ENCODE peak calls at places on chromosome 17, in nine cellular contexts. One of them, this sample, is unnamed.

GRCh38 chr17:39753514-39754160 is 15.9 kb downstream of the GRB7 start:
- DNase-seq in cardiac fibroblast: no peak
- DNase-seq in transverse colon: peak
- DNase-seq in HCT116: no peak
- DNase-seq in neural progenitor cell: peak
- DNase-seq in NCI-H510A treated with DMSO at 0.1 percent for 48 hours: peak
- DNase-seq in cerebellar cortex: no peak
- DNase-seq in COR-L47: peak
- DNase-seq in EL: no peak
- DNase-seq in this sample: peak

GRCh38 chr17:29207986-29208385 is 27.8 kb upstream of the MYO18A start:
- DNase-seq in HCT116: no peak
- DNase-seq in cardiac fibroblast: no peak
- DNase-seq in NCI-H510A treated with DMSO at 0.1 percent for 48 hours: no peak
- DNase-seq in transverse colon: no peak
- DNase-seq in COR-L47: no peak
- DNase-seq in cerebellar cortex: no peak
- DNase-seq in EL: no peak
- DNase-seq in neural progenitor cell: no peak
- DNase-seq in this sample: no peak

GRCh38 chr17:6508519-6509294 is 47.6 kb downstream of the PITPNM3 start:
- DNase-seq in neural progenitor cell: no peak
- DNase-seq in cardiac fibroblast: peak
- DNase-seq in cerebellar cortex: peak
- DNase-seq in HCT116: no peak
- DNase-seq in transverse colon: no peak
- DNase-seq in COR-L47: no peak
- DNase-seq in EL: no peak
- DNase-seq in NCI-H510A treated with DMSO at 0.1 percent for 48 hours: no peak
- DNase-seq in this sample: no peak

GRCh38 chr17:46940692-46941404 is 17.9 kb downstream of the GOSR2 start:
- DNase-seq in transverse colon: peak
- DNase-seq in neural progenitor cell: peak
- DNase-seq in EL: peak
- DNase-seq in cerebellar cortex: peak
- DNase-seq in NCI-H510A treated with DMSO at 0.1 percent for 48 hours: peak
- DNase-seq in COR-L47: peak
- DNase-seq in HCT116: peak
- DNase-seq in cardiac fibroblast: peak
- DNase-seq in this sample: peak

GRCh38 chr17:59525668-59526067 is 39.7 kb upstream of the DHX40 start:
- DNase-seq in NCI-H510A treated with DMSO at 0.1 percent for 48 hours: no peak
- DNase-seq in transverse colon: no peak
- DNase-seq in HCT116: no peak
- DNase-seq in cerebellar cortex: no peak
- DNase-seq in COR-L47: no peak
- DNase-seq in EL: no peak
- DNase-seq in neural progenitor cell: no peak
- DNase-seq in cardiac fibroblast: no peak
- DNase-seq in this sample: no peak

GRCh38 chr17:8359769-8360168 is 16.7 kb downstream of the KRABD2 start:
- DNase-seq in HCT116: no peak
- DNase-seq in NCI-H510A treated with DMSO at 0.1 percent for 48 hours: no peak
- DNase-seq in neural progenitor cell: no peak
- DNase-seq in COR-L47: no peak
- DNase-seq in cerebellar cortex: no peak
- DNase-seq in cardiac fibroblast: peak
- DNase-seq in transverse colon: no peak
- DNase-seq in EL: peak
- DNase-seq in this sample: no peak

GRCh38 chr17:43027091-43028032 is 2.3 kb downstream of the RND2 start:
- DNase-seq in NCI-H510A treated with DMSO at 0.1 percent for 48 hours: no peak
- DNase-seq in COR-L47: no peak
- DNase-seq in cerebellar cortex: no peak
- DNase-seq in transverse colon: no peak
- DNase-seq in HCT116: no peak
- DNase-seq in cardiac fibroblast: no peak
- DNase-seq in EL: no peak
- DNase-seq in neural progenitor cell: no peak
- DNase-seq in this sample: no peak

GRCh38 chr17:55520402-55520801 is 9.2 kb upstream of the SMIM36 start:
- DNase-seq in EL: no peak
- DNase-seq in NCI-H510A treated with DMSO at 0.1 percent for 48 hours: no peak
- DNase-seq in transverse colon: no peak
- DNase-seq in HCT116: no peak
- DNase-seq in COR-L47: no peak
- DNase-seq in cardiac fibroblast: no peak
- DNase-seq in neural progenitor cell: no peak
- DNase-seq in cerebellar cortex: no peak
- DNase-seq in this sample: no peak

GRCh38 chr17:77441130-77441920 is 300.6 kb downstream of the SEC14L1 start:
- DNase-seq in HCT116: no peak
- DNase-seq in transverse colon: peak
- DNase-seq in EL: no peak
- DNase-seq in cerebellar cortex: peak
- DNase-seq in neural progenitor cell: no peak
- DNase-seq in NCI-H510A treated with DMSO at 0.1 percent for 48 hours: peak
- DNase-seq in cardiac fibroblast: no peak
- DNase-seq in COR-L47: no peak
- DNase-seq in this sample: no peak

GRCh38 chr17:45578516-45579455 is 88.3 kb upstream of the PLEKHM1 start:
- DNase-seq in neural progenitor cell: no peak
- DNase-seq in cerebellar cortex: peak
- DNase-seq in cardiac fibroblast: no peak
- DNase-seq in COR-L47: no peak
- DNase-seq in transverse colon: no peak
- DNase-seq in HCT116: no peak
- DNase-seq in EL: no peak
- DNase-seq in NCI-H510A treated with DMSO at 0.1 percent for 48 hours: no peak
- DNase-seq in this sample: no peak

GRCh38 chr17:29835438-29836351 is 94.3 kb downstream of the SSH2 start:
- DNase-seq in cardiac fibroblast: peak
- DNase-seq in cerebellar cortex: no peak
- DNase-seq in EL: peak
- DNase-seq in NCI-H510A treated with DMSO at 0.1 percent for 48 hours: no peak
- DNase-seq in HCT116: no peak
- DNase-seq in transverse colon: peak
- DNase-seq in COR-L47: no peak
- DNase-seq in neural progenitor cell: no peak
- DNase-seq in this sample: no peak

GRCh38 chr17:27630607-27631408 is at the start of gene LGALS9:
- DNase-seq in neural progenitor cell: no peak
- DNase-seq in cardiac fibroblast: peak
- DNase-seq in transverse colon: peak
- DNase-seq in COR-L47: no peak
- DNase-seq in NCI-H510A treated with DMSO at 0.1 percent for 48 hours: no peak
- DNase-seq in HCT116: no peak
- DNase-seq in EL: peak
- DNase-seq in cerebellar cortex: no peak
- DNase-seq in this sample: peak

GRCh38 chr17:39702901-39703893 is 3.3 kb downstream of the ERBB2 start:
- DNase-seq in cardiac fibroblast: no peak
- DNase-seq in NCI-H510A treated with DMSO at 0.1 percent for 48 hours: peak
- DNase-seq in EL: no peak
- DNase-seq in transverse colon: no peak
- DNase-seq in HCT116: no peak
- DNase-seq in COR-L47: no peak
- DNase-seq in neural progenitor cell: peak
- DNase-seq in cerebellar cortex: no peak
- DNase-seq in this sample: peak

GRCh38 chr17:45263477-45263860 is 1.6 kb upstream of the SPATA32 start:
- DNase-seq in transverse colon: no peak
- DNase-seq in cardiac fibroblast: no peak
- DNase-seq in neural progenitor cell: no peak
- DNase-seq in HCT116: no peak
- DNase-seq in NCI-H510A treated with DMSO at 0.1 percent for 48 hours: no peak
- DNase-seq in EL: no peak
- DNase-seq in cerebellar cortex: no peak
- DNase-seq in COR-L47: no peak
- DNase-seq in this sample: no peak

GRCh38 chr17:59618894-59619312 is 792 bp upstream of the CLTC start:
- DNase-seq in EL: no peak
- DNase-seq in COR-L47: no peak
- DNase-seq in cardiac fibroblast: peak
- DNase-seq in cerebellar cortex: peak
- DNase-seq in NCI-H510A treated with DMSO at 0.1 percent for 48 hours: no peak
- DNase-seq in HCT116: no peak
- DNase-seq in transverse colon: no peak
- DNase-seq in neural progenitor cell: peak
- DNase-seq in this sample: no peak

GRCh38 chr17:44308320-44308818 is at the start of gene RUNDC3A:
- DNase-seq in transverse colon: peak
- DNase-seq in cardiac fibroblast: peak
- DNase-seq in neural progenitor cell: peak
- DNase-seq in COR-L47: peak
- DNase-seq in EL: peak
- DNase-seq in NCI-H510A treated with DMSO at 0.1 percent for 48 hours: peak
- DNase-seq in cerebellar cortex: peak
- DNase-seq in HCT116: peak
- DNase-seq in this sample: peak

GRCh38 chr17:78040561-78041400 is 82.3 kb downstream of the TNRC6C start:
- DNase-seq in COR-L47: peak
- DNase-seq in EL: peak
- DNase-seq in NCI-H510A treated with DMSO at 0.1 percent for 48 hours: peak
- DNase-seq in transverse colon: peak
- DNase-seq in HCT116: peak
- DNase-seq in cerebellar cortex: peak
- DNase-seq in cardiac fibroblast: peak
- DNase-seq in neural progenitor cell: no peak
- DNase-seq in this sample: peak

GRCh38 chr17:69357701-69358100 is 30.8 kb upstream of the ABCA5 start:
- DNase-seq in COR-L47: no peak
- DNase-seq in HCT116: no peak
- DNase-seq in neural progenitor cell: no peak
- DNase-seq in EL: peak
- DNase-seq in cerebellar cortex: peak
- DNase-seq in cardiac fibroblast: no peak
- DNase-seq in NCI-H510A treated with DMSO at 0.1 percent for 48 hours: no peak
- DNase-seq in transverse colon: no peak
- DNase-seq in this sample: peak

GRCh38 chr17:15334266-15334665 is 7.1 kb downstream of the TEKT3 start:
- DNase-seq in transverse colon: no peak
- DNase-seq in HCT116: no peak
- DNase-seq in neural progenitor cell: no peak
- DNase-seq in cardiac fibroblast: no peak
- DNase-seq in cerebellar cortex: no peak
- DNase-seq in COR-L47: no peak
- DNase-seq in NCI-H510A treated with DMSO at 0.1 percent for 48 hours: no peak
- DNase-seq in EL: peak
- DNase-seq in this sample: no peak

GRCh38 chr17:69223809-69224208 is 4.8 kb downstream of the ABCA10 start:
- DNase-seq in HCT116: no peak
- DNase-seq in NCI-H510A treated with DMSO at 0.1 percent for 48 hours: no peak
- DNase-seq in cerebellar cortex: no peak
- DNase-seq in neural progenitor cell: no peak
- DNase-seq in COR-L47: no peak
- DNase-seq in cardiac fibroblast: peak
- DNase-seq in transverse colon: no peak
- DNase-seq in EL: peak
- DNase-seq in this sample: no peak

GRCh38 chr17:31722251-31723056 is 136.6 kb downstream of the COPRS start:
- DNase-seq in NCI-H510A treated with DMSO at 0.1 percent for 48 hours: no peak
- DNase-seq in cardiac fibroblast: peak
- DNase-seq in HCT116: no peak
- DNase-seq in transverse colon: no peak
- DNase-seq in neural progenitor cell: no peak
- DNase-seq in cerebellar cortex: no peak
- DNase-seq in EL: peak
- DNase-seq in COR-L47: no peak
- DNase-seq in this sample: no peak

GRCh38 chr17:56985371-56986162 is 7.6 kb downstream of the SCPEP1 start:
- DNase-seq in transverse colon: no peak
- DNase-seq in COR-L47: no peak
- DNase-seq in cerebellar cortex: no peak
- DNase-seq in EL: no peak
- DNase-seq in cardiac fibroblast: no peak
- DNase-seq in HCT116: no peak
- DNase-seq in NCI-H510A treated with DMSO at 0.1 percent for 48 hours: no peak
- DNase-seq in neural progenitor cell: no peak
- DNase-seq in this sample: no peak

GRCh38 chr17:18225121-18225561 is 294 bp upstream of the LLGL1 start:
- DNase-seq in transverse colon: peak
- DNase-seq in HCT116: peak
- DNase-seq in cardiac fibroblast: peak
- DNase-seq in cerebellar cortex: peak
- DNase-seq in EL: peak
- DNase-seq in COR-L47: peak
- DNase-seq in neural progenitor cell: peak
- DNase-seq in NCI-H510A treated with DMSO at 0.1 percent for 48 hours: peak
- DNase-seq in this sample: peak

GRCh38 chr17:58785097-58785496 is 29.4 kb downstream of the PPM1E start:
- DNase-seq in NCI-H510A treated with DMSO at 0.1 percent for 48 hours: no peak
- DNase-seq in cardiac fibroblast: no peak
- DNase-seq in neural progenitor cell: no peak
- DNase-seq in EL: no peak
- DNase-seq in COR-L47: no peak
- DNase-seq in transverse colon: no peak
- DNase-seq in cerebellar cortex: no peak
- DNase-seq in HCT116: no peak
- DNase-seq in this sample: no peak

GRCh38 chr17:57955183-57955952 is at the start of gene CUEDC1:
- DNase-seq in cerebellar cortex: peak
- DNase-seq in COR-L47: peak
- DNase-seq in transverse colon: peak
- DNase-seq in NCI-H510A treated with DMSO at 0.1 percent for 48 hours: peak
- DNase-seq in neural progenitor cell: peak
- DNase-seq in EL: peak
- DNase-seq in cardiac fibroblast: peak
- DNase-seq in HCT116: no peak
- DNase-seq in this sample: peak

GRCh38 chr17:49637050-49637449 is 40.8 kb downstream of the SPOP start:
- DNase-seq in NCI-H510A treated with DMSO at 0.1 percent for 48 hours: no peak
- DNase-seq in EL: peak
- DNase-seq in neural progenitor cell: no peak
- DNase-seq in cerebellar cortex: no peak
- DNase-seq in cardiac fibroblast: peak
- DNase-seq in COR-L47: no peak
- DNase-seq in HCT116: no peak
- DNase-seq in transverse colon: no peak
- DNase-seq in this sample: no peak

GRCh38 chr17:78873519-78874340 is 29.3 kb downstream of the CEP295NL start:
- DNase-seq in HCT116: no peak
- DNase-seq in transverse colon: no peak
- DNase-seq in NCI-H510A treated with DMSO at 0.1 percent for 48 hours: no peak
- DNase-seq in cerebellar cortex: no peak
- DNase-seq in EL: peak
- DNase-seq in COR-L47: peak
- DNase-seq in cardiac fibroblast: no peak
- DNase-seq in neural progenitor cell: peak
- DNase-seq in this sample: peak

GRCh38 chr17:40564195-40564882 is 933 bp downstream of the CCR7 start:
- DNase-seq in NCI-H510A treated with DMSO at 0.1 percent for 48 hours: no peak
- DNase-seq in COR-L47: no peak
- DNase-seq in cardiac fibroblast: no peak
- DNase-seq in transverse colon: no peak
- DNase-seq in neural progenitor cell: no peak
- DNase-seq in HCT116: no peak
- DNase-seq in EL: no peak
- DNase-seq in cerebellar cortex: no peak
- DNase-seq in this sample: no peak

GRCh38 chr17:14805348-14805747 is 459.8 kb downstream of the PMP22 start:
- DNase-seq in COR-L47: no peak
- DNase-seq in HCT116: no peak
- DNase-seq in transverse colon: no peak
- DNase-seq in EL: peak
- DNase-seq in cardiac fibroblast: peak
- DNase-seq in neural progenitor cell: peak
- DNase-seq in NCI-H510A treated with DMSO at 0.1 percent for 48 hours: no peak
- DNase-seq in cerebellar cortex: no peak
- DNase-seq in this sample: no peak

GRCh38 chr17:74450925-74451403 is 15.5 kb upstream of the CD300A start:
- DNase-seq in EL: no peak
- DNase-seq in transverse colon: no peak
- DNase-seq in cerebellar cortex: peak
- DNase-seq in neural progenitor cell: no peak
- DNase-seq in COR-L47: no peak
- DNase-seq in NCI-H510A treated with DMSO at 0.1 percent for 48 hours: no peak
- DNase-seq in HCT116: no peak
- DNase-seq in cardiac fibroblast: no peak
- DNase-seq in this sample: no peak

GRCh38 chr17:65401581-65401980 is 159.9 kb downstream of the AXIN2 start:
- DNase-seq in transverse colon: no peak
- DNase-seq in COR-L47: no peak
- DNase-seq in cerebellar cortex: no peak
- DNase-seq in neural progenitor cell: no peak
- DNase-seq in cardiac fibroblast: no peak
- DNase-seq in EL: no peak
- DNase-seq in HCT116: no peak
- DNase-seq in NCI-H510A treated with DMSO at 0.1 percent for 48 hours: no peak
- DNase-seq in this sample: no peak